ENCODE peak calls at places on chromosomes 16 and 17, in nine cellular contexts. One of them, this sample, is unnamed.

GRCh38 chr17:16881239-16881924 is 90.5 kb downstream of the TNFRSF13B start:
- DNase-seq in HFFc6: no peak
- DNase-seq in Peyer's patch: no peak
- DNase-seq in kidney: no peak
- DNase-seq in cardiac muscle cell: no peak
- DNase-seq in osteocyte: peak; percentile 77
- DNase-seq in fibroblast of mammary gland: no peak
- DNase-seq in mucosa of descending colon: peak; percentile 27
- DNase-seq in fibroblast of lung: no peak
- DNase-seq in this sample: no peak

GRCh38 chr16:87418216-87418615 is 26.1 kb downstream of the MAP1LC3B start:
- DNase-seq in kidney: no peak
- DNase-seq in cardiac muscle cell: no peak
- DNase-seq in HFFc6: no peak
- DNase-seq in mucosa of descending colon: no peak
- DNase-seq in fibroblast of mammary gland: no peak
- DNase-seq in fibroblast of lung: no peak
- DNase-seq in Peyer's patch: no peak
- DNase-seq in osteocyte: no peak
- DNase-seq in this sample: no peak

GRCh38 chr17:80466188-80466705 is 10.2 kb downstream of the NPTX1 start:
- DNase-seq in mucosa of descending colon: no peak
- DNase-seq in kidney: no peak
- DNase-seq in osteocyte: no peak
- DNase-seq in fibroblast of lung: no peak
- DNase-seq in fibroblast of mammary gland: no peak
- DNase-seq in HFFc6: no peak
- DNase-seq in cardiac muscle cell: no peak
- DNase-seq in Peyer's patch: no peak
- DNase-seq in this sample: no peak

GRCh38 chr17:8649157-8650118 is 18.9 kb upstream of the MYH10 start:
- DNase-seq in osteocyte: no peak
- DNase-seq in HFFc6: peak; percentile 88
- DNase-seq in fibroblast of mammary gland: peak; percentile 98
- DNase-seq in fibroblast of lung: peak; percentile 99
- DNase-seq in mucosa of descending colon: no peak
- DNase-seq in cardiac muscle cell: peak; percentile 98
- DNase-seq in Peyer's patch: no peak
- DNase-seq in kidney: no peak
- DNase-seq in this sample: no peak

GRCh38 chr17:9090641-9091096 is 69.4 kb downstream of the NTN1 start:
- DNase-seq in cardiac muscle cell: no peak
- DNase-seq in kidney: no peak
- DNase-seq in osteocyte: no peak
- DNase-seq in mucosa of descending colon: no peak
- DNase-seq in HFFc6: no peak
- DNase-seq in fibroblast of mammary gland: no peak
- DNase-seq in fibroblast of lung: no peak
- DNase-seq in Peyer's patch: no peak
- DNase-seq in this sample: no peak

GRCh38 chr16:88967800-88968588 is 9.0 kb downstream of the CBFA2T3 start:
- DNase-seq in kidney: no peak
- DNase-seq in osteocyte: no peak
- DNase-seq in Peyer's patch: peak; percentile 92
- DNase-seq in fibroblast of lung: no peak
- DNase-seq in HFFc6: no peak
- DNase-seq in mucosa of descending colon: peak; percentile 86
- DNase-seq in cardiac muscle cell: no peak
- DNase-seq in fibroblast of mammary gland: no peak
- DNase-seq in this sample: no peak

GRCh38 chr17:72233981-72234380 is 113.2 kb downstream of the SOX9 start:
- DNase-seq in Peyer's patch: no peak
- DNase-seq in cardiac muscle cell: no peak
- DNase-seq in HFFc6: no peak
- DNase-seq in fibroblast of lung: no peak
- DNase-seq in osteocyte: no peak
- DNase-seq in fibroblast of mammary gland: no peak
- DNase-seq in kidney: no peak
- DNase-seq in mucosa of descending colon: no peak
- DNase-seq in this sample: no peak

GRCh38 chr16:74480150-74481029 is 59.1 kb upstream of the CLEC18B start:
- DNase-seq in fibroblast of mammary gland: peak; percentile 60
- DNase-seq in fibroblast of lung: peak; percentile 50
- DNase-seq in HFFc6: peak; percentile 72
- DNase-seq in mucosa of descending colon: peak; percentile 65
- DNase-seq in Peyer's patch: peak; percentile 91
- DNase-seq in osteocyte: no peak
- DNase-seq in cardiac muscle cell: peak; percentile 46
- DNase-seq in kidney: no peak
- DNase-seq in this sample: no peak

GRCh38 chr16:71429581-71429980 is 12.3 kb downstream of the TLE7 start:
- DNase-seq in kidney: no peak
- DNase-seq in Peyer's patch: no peak
- DNase-seq in osteocyte: no peak
- DNase-seq in mucosa of descending colon: no peak
- DNase-seq in fibroblast of lung: no peak
- DNase-seq in HFFc6: no peak
- DNase-seq in cardiac muscle cell: no peak
- DNase-seq in fibroblast of mammary gland: no peak
- DNase-seq in this sample: no peak

GRCh38 chr16:80932725-80933124 is 74.0 kb downstream of the CMC2 start:
- DNase-seq in mucosa of descending colon: peak; percentile 58
- DNase-seq in osteocyte: no peak
- DNase-seq in fibroblast of mammary gland: peak; percentile 92
- DNase-seq in cardiac muscle cell: peak; percentile 92
- DNase-seq in HFFc6: peak; percentile 97
- DNase-seq in fibroblast of lung: peak; percentile 92
- DNase-seq in Peyer's patch: peak; percentile 59
- DNase-seq in kidney: peak; percentile 84
- DNase-seq in this sample: no peak

GRCh38 chr17:75270218-75270965 is 639 bp downstream of the MIF4GD start:
- DNase-seq in kidney: peak; percentile 88
- DNase-seq in fibroblast of lung: peak; percentile 76
- DNase-seq in osteocyte: peak; percentile 89
- DNase-seq in mucosa of descending colon: peak; percentile 85
- DNase-seq in cardiac muscle cell: peak; percentile 80
- DNase-seq in fibroblast of mammary gland: peak; percentile 76
- DNase-seq in HFFc6: peak; percentile 66
- DNase-seq in Peyer's patch: peak; percentile 81
- DNase-seq in this sample: peak; percentile 75

GRCh38 chr17:83196088-83196765 is 116.8 kb downstream of the METRNL start:
- DNase-seq in cardiac muscle cell: peak; percentile 55
- DNase-seq in kidney: peak; percentile 63
- DNase-seq in HFFc6: no peak
- DNase-seq in osteocyte: no peak
- DNase-seq in fibroblast of lung: peak; percentile 64
- DNase-seq in mucosa of descending colon: peak; percentile 47
- DNase-seq in Peyer's patch: peak; percentile 42
- DNase-seq in fibroblast of mammary gland: peak; percentile 92
- DNase-seq in this sample: no peak

GRCh38 chr16:69662901-69663300 is 63.5 kb downstream of the NQO1 start:
- DNase-seq in kidney: no peak
- DNase-seq in osteocyte: no peak
- DNase-seq in fibroblast of lung: no peak
- DNase-seq in mucosa of descending colon: no peak
- DNase-seq in Peyer's patch: no peak
- DNase-seq in HFFc6: no peak
- DNase-seq in cardiac muscle cell: no peak
- DNase-seq in fibroblast of mammary gland: no peak
- DNase-seq in this sample: no peak

GRCh38 chr16:19067349-19068236 is at the start of gene COQ7:
- DNase-seq in mucosa of descending colon: peak; percentile 99
- DNase-seq in fibroblast of lung: peak; percentile 100
- DNase-seq in kidney: peak; percentile 99
- DNase-seq in osteocyte: peak; percentile 99
- DNase-seq in Peyer's patch: peak; percentile 99
- DNase-seq in fibroblast of mammary gland: peak; percentile 100
- DNase-seq in HFFc6: peak; percentile 100
- DNase-seq in cardiac muscle cell: peak; percentile 100
- DNase-seq in this sample: peak; percentile 96

GRCh38 chr16:66382171-66382965 is 15.9 kb downstream of the CDH5 start:
- DNase-seq in fibroblast of lung: peak; percentile 96
- DNase-seq in HFFc6: peak; percentile 80
- DNase-seq in kidney: peak; percentile 66
- DNase-seq in fibroblast of mammary gland: peak; percentile 54
- DNase-seq in Peyer's patch: no peak
- DNase-seq in cardiac muscle cell: peak; percentile 63
- DNase-seq in osteocyte: no peak
- DNase-seq in mucosa of descending colon: no peak
- DNase-seq in this sample: no peak

GRCh38 chr17:68307443-68307842 is 16.1 kb downstream of the ARSG start:
- DNase-seq in kidney: no peak
- DNase-seq in osteocyte: no peak
- DNase-seq in mucosa of descending colon: no peak
- DNase-seq in HFFc6: no peak
- DNase-seq in fibroblast of lung: no peak
- DNase-seq in Peyer's patch: no peak
- DNase-seq in cardiac muscle cell: no peak
- DNase-seq in fibroblast of mammary gland: no peak
- DNase-seq in this sample: no peak

GRCh38 chr16:3305109-3306068 is at the start of the genes TIGD7 and ZNF75A:
- DNase-seq in kidney: peak; percentile 96
- DNase-seq in HFFc6: peak; percentile 82
- DNase-seq in osteocyte: peak; percentile 93
- DNase-seq in fibroblast of mammary gland: peak; percentile 86
- DNase-seq in Peyer's patch: peak; percentile 93
- DNase-seq in fibroblast of lung: peak; percentile 94
- DNase-seq in mucosa of descending colon: peak; percentile 90
- DNase-seq in cardiac muscle cell: peak; percentile 94
- DNase-seq in this sample: peak; percentile 90

GRCh38 chr16:86802013-86802412 is 223.7 kb downstream of the FOXL1 start:
- DNase-seq in cardiac muscle cell: no peak
- DNase-seq in fibroblast of mammary gland: no peak
- DNase-seq in fibroblast of lung: no peak
- DNase-seq in kidney: no peak
- DNase-seq in Peyer's patch: no peak
- DNase-seq in HFFc6: no peak
- DNase-seq in mucosa of descending colon: no peak
- DNase-seq in osteocyte: no peak
- DNase-seq in this sample: no peak

DNA sequence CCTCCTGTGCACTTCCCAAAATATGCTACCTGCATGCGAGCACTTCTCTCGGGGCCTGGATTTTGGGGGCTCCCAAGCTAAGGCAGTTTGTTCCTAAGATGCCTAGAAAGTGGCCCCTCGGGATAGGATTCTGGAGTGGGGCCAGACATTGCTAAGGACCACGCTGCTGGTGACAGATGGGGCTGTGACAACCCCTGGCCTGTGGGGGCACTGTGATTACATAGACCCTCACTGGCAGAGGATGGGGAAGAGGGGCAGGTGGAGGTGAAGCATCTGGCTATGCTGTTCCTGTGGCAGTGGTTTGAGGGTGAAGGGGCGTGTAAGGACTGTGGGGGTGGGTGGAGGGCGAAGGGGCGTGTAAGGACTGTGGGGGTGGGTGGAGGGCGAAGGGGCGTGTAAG is 128.4 kb downstream of the ENGASE start:
- DNase-seq in cardiac muscle cell: no peak
- DNase-seq in HFFc6: no peak
- DNase-seq in kidney: no peak
- DNase-seq in osteocyte: no peak
- DNase-seq in mucosa of descending colon: no peak
- DNase-seq in fibroblast of mammary gland: no peak
- DNase-seq in Peyer's patch: no peak
- DNase-seq in fibroblast of lung: no peak
- DNase-seq in this sample: no peak
- TF ChIP-seq CTCF in cardiac muscle cell: no peak
- TF ChIP-seq CTCF in HFFc6: no peak
- TF ChIP-seq CTCF in kidney: no peak
- TF ChIP-seq CTCF in osteocyte: no peak
- TF ChIP-seq CTCF in mucosa of descending colon: no peak
- TF ChIP-seq CTCF in fibroblast of mammary gland: no peak
- TF ChIP-seq CTCF in Peyer's patch: no peak
- TF ChIP-seq CTCF in fibroblast of lung: no peak
- TF ChIP-seq CTCF in this sample: no peak

DNA sequence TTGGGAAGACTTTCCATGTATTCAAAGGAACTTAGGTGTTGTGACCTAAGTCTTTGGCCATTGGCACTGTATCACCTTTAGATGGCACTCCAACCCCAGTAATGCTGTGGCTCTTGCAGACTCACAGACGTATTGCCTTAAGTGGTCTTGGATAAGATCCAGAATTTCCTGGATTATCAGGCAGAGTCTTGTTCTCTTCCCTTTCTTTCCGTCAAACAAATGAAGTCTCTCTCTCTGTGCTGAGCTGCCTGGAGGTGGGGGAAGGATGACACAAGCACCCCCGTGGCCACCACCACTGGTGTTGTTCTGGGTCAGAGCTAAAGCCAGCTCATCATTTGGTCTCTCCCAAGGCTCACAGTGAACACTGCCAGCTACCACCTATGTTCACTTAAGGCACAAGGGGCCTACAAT is 789.9 kb upstream of the KIF2B start:
- DNase-seq in fibroblast of lung: peak; percentile 12
- DNase-seq in Peyer's patch: no peak
- DNase-seq in HFFc6: no peak
- DNase-seq in kidney: no peak
- DNase-seq in fibroblast of mammary gland: peak; percentile 3
- DNase-seq in osteocyte: no peak
- DNase-seq in cardiac muscle cell: peak; percentile 88
- DNase-seq in mucosa of descending colon: no peak
- DNase-seq in this sample: no peak
- TF ChIP-seq CTCF in fibroblast of lung: peak; percentile 13
- TF ChIP-seq CTCF in Peyer's patch: no peak
- TF ChIP-seq CTCF in HFFc6: no peak
- TF ChIP-seq CTCF in kidney: peak; percentile 49
- TF ChIP-seq CTCF in fibroblast of mammary gland: no peak
- TF ChIP-seq CTCF in osteocyte: peak; percentile 53
- TF ChIP-seq CTCF in cardiac muscle cell: peak; percentile 60
- TF ChIP-seq CTCF in mucosa of descending colon: no peak
- TF ChIP-seq CTCF in this sample: peak; percentile 78

GRCh38 chr16:8510160-8510559 is 80.2 kb downstream of the TMEM114 start:
- DNase-seq in fibroblast of mammary gland: no peak
- DNase-seq in Peyer's patch: no peak
- DNase-seq in HFFc6: no peak
- DNase-seq in cardiac muscle cell: no peak
- DNase-seq in osteocyte: no peak
- DNase-seq in mucosa of descending colon: no peak
- DNase-seq in fibroblast of lung: no peak
- DNase-seq in kidney: no peak
- DNase-seq in this sample: no peak
- TF ChIP-seq CTCF in fibroblast of mammary gland: no peak
- TF ChIP-seq CTCF in Peyer's patch: no peak
- TF ChIP-seq CTCF in HFFc6: no peak
- TF ChIP-seq CTCF in cardiac muscle cell: no peak
- TF ChIP-seq CTCF in osteocyte: no peak
- TF ChIP-seq CTCF in mucosa of descending colon: no peak
- TF ChIP-seq CTCF in fibroblast of lung: no peak
- TF ChIP-seq CTCF in kidney: no peak
- TF ChIP-seq CTCF in this sample: no peak

DNA sequence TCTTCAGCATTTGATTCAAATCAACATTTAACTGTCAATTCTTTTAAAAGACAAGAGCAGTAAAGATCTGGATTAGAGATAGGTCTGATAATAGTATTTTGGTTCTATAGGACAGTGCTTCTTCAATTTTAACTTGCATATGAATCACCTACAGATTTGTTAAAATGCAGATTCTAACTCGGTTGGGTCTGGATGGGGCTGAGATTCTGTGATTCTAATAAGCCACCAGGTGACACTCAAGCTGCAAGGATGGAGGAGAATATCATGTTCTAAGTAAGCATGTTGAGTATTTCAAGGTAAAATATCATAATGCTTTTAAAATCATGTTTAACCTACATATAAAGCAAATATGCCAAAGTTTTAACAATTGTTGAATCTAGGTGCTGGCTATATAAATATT is 15.8 kb downstream of the TSPOAP1 start:
- DNase-seq in cardiac muscle cell: no peak
- DNase-seq in kidney: no peak
- DNase-seq in fibroblast of lung: no peak
- DNase-seq in Peyer's patch: no peak
- DNase-seq in fibroblast of mammary gland: no peak
- DNase-seq in osteocyte: peak; percentile 7
- DNase-seq in mucosa of descending colon: no peak
- DNase-seq in HFFc6: no peak
- DNase-seq in this sample: no peak
- TF ChIP-seq CTCF in cardiac muscle cell: no peak
- TF ChIP-seq CTCF in kidney: no peak
- TF ChIP-seq CTCF in fibroblast of lung: peak; percentile 4
- TF ChIP-seq CTCF in Peyer's patch: no peak
- TF ChIP-seq CTCF in fibroblast of mammary gland: no peak
- TF ChIP-seq CTCF in osteocyte: no peak
- TF ChIP-seq CTCF in mucosa of descending colon: no peak
- TF ChIP-seq CTCF in HFFc6: peak; percentile 25
- TF ChIP-seq CTCF in this sample: no peak

This sample was measured in type B pancreatic cell.